ENCODE peak calls at places on chromosomes 3 and 15, in nine cellular contexts. N is Caki2, R is ovary, M is H1, F is heart right ventricle, Y is midbrain, B is non-pigmented ciliary epithelial cell, Z is HS-5, O is EL. S is an unnamed sample.

GRCh38 chr3:116186128-116186527 is 259.2 kb downstream of the LSAMP start:
- DNase-seq in M (no peak), Y (no peak), B (no peak), Z (no peak), O (no peak), N (no peak), R (no peak), F (no peak), S (no peak)

GRCh38 chr3:114839476-114839875 is 307.6 kb downstream of the ZBTB20 start:
- DNase-seq in Y (no peak), R (no peak), Z (no peak), F (no peak), N (peak; percentile 18), B (no peak), M (no peak), O (peak; percentile 19), S (no peak)

GRCh38 chr15:45268135-45268534 is 16.1 kb downstream of the SLC28A2 start:
- DNase-seq in B (no peak), M (peak; percentile 50), R (no peak), Z (no peak), N (no peak), O (peak; percentile 9), F (no peak), Y (no peak), S (no peak)

GRCh38 chr3:13593615-13594014 is 44.7 kb downstream of the FBLN2 start:
- DNase-seq in F (no peak), B (no peak), Z (no peak), M (no peak), R (no peak), O (no peak), Y (no peak), N (no peak), S (no peak)

GRCh38 chr3:177145402-177145801 is 51.9 kb downstream of the TBL1XR1 start:
- DNase-seq in B (no peak), O (no peak), F (no peak), Y (no peak), Z (no peak), R (no peak), M (no peak), N (no peak), S (no peak)

GRCh38 chr15:45171912-45172311 is 15.9 kb downstream of the SHF start:
- DNase-seq in O (no peak), M (no peak), Y (no peak), F (no peak), B (no peak), N (no peak), R (no peak), Z (no peak), S (no peak)

GRCh38 chr15:75063338-75063737 is 39.9 kb downstream of the PPCDC start:
- DNase-seq in O (peak; percentile 64), M (no peak), Y (no peak), R (no peak), N (peak; percentile 62), B (no peak), F (no peak), Z (no peak), S (no peak)

GRCh38 chr3:71956716-71957115 is 171.8 kb upstream of the PROK2 start:
- DNase-seq in Z (no peak), R (no peak), M (peak; percentile 45), O (no peak), F (no peak), B (no peak), N (no peak), Y (no peak), S (peak; percentile 14)

GRCh38 chr3:46378426-46378942 is 7.7 kb downstream of the CCR5 start:
- DNase-seq in O (peak; percentile 57), N (peak; percentile 26), Y (peak; percentile 72), Z (no peak), M (peak; percentile 83), B (no peak), R (peak; percentile 36), F (peak; percentile 57), S (peak; percentile 86)

GRCh38 chr3:112018712-112019111 is 15.8 kb upstream of the TMPRSS7 start:
- DNase-seq in Z (no peak), O (no peak), R (no peak), F (no peak), M (no peak), N (no peak), Y (no peak), B (no peak), S (no peak)

GRCh38 chr3:115187149-115187757 is 40.2 kb upstream of the ZBTB20 start:
- DNase-seq in Z (no peak), Y (no peak), R (no peak), N (no peak), M (no peak), F (no peak), O (no peak), B (no peak), S (no peak)

GRCh38 chr15:88894348-88894818 is 961 bp downstream of the HAPLN3 start:
- DNase-seq in Y (no peak), F (no peak), N (no peak), Z (no peak), O (no peak), R (peak; percentile 67), B (no peak), M (peak; percentile 95), S (peak; percentile 59)

GRCh38 chr3:78529601-78530000 is 1238.2 kb downstream of the ROBO1 start:
- DNase-seq in O (no peak), M (no peak), N (no peak), B (no peak), F (no peak), Z (no peak), R (no peak), Y (no peak), S (no peak)

GRCh38 chr15:62307551-62307950 is 142.5 kb upstream of the C2CD4B start:
- DNase-seq in M (no peak), Z (peak; percentile 73), F (no peak), B (peak; percentile 60), O (peak; percentile 90), Y (no peak), N (no peak), R (no peak), S (no peak)

GRCh38 chr3:11290743-11291680 is 18.8 kb downstream of the ATG7 start:
- DNase-seq in R (no peak), F (no peak), B (peak; percentile 69), M (no peak), Z (peak; percentile 35), N (peak; percentile 54), O (peak; percentile 82), Y (no peak), S (peak; percentile 69)

GRCh38 chr3:17955411-17955810 is 213.0 kb upstream of the TBC1D5 start:
- DNase-seq in O (no peak), Z (no peak), R (no peak), F (no peak), N (no peak), B (no peak), Y (no peak), M (no peak), S (no peak)

GRCh38 chr3:153595186-153595815 is 433.3 kb downstream of the RAP2B start:
- DNase-seq in N (peak; percentile 41), O (peak; percentile 22), B (peak; percentile 31), M (no peak), Z (peak; percentile 23), F (no peak), R (no peak), Y (no peak), S (peak; percentile 48)

GRCh38 chr3:133123636-133124035 is 85.4 kb downstream of the TMEM108 start:
- DNase-seq in R (no peak), F (no peak), Z (no peak), M (no peak), B (no peak), N (no peak), Y (no peak), O (no peak), S (no peak)

GRCh38 chr15:77865701-77866100 is 211.8 kb downstream of the TBC1D2B start:
- DNase-seq in Z (no peak), N (no peak), R (no peak), O (no peak), M (no peak), B (no peak), F (no peak), Y (no peak), S (no peak)

GRCh38 chr3:14548321-14548729 is 8.2 kb upstream of the GRIP2 start:
- DNase-seq in Y (peak; percentile 28), O (peak; percentile 57), M (peak; percentile 76), R (peak; percentile 88), N (no peak), F (peak; percentile 82), Z (no peak), B (peak; percentile 27), S (peak; percentile 68)

GRCh38 chr3:14455571-14456317 is 53.3 kb downstream of the SLC6A6 start:
- DNase-seq in Z (no peak), F (no peak), Y (peak; percentile 25), B (no peak), M (no peak), N (no peak), O (no peak), R (no peak), S (no peak)

GRCh38 chr3:124800511-124801374 is 70.5 kb downstream of the UMPS start:
- DNase-seq in F (peak; percentile 83), B (no peak), R (peak; percentile 58), O (peak; percentile 11), N (no peak), M (no peak), Z (no peak), Y (peak; percentile 31), S (no peak)

GRCh38 chr3:114861666-114862065 is 285.4 kb downstream of the ZBTB20 start:
- DNase-seq in Y (no peak), B (no peak), M (no peak), R (no peak), F (no peak), N (no peak), Z (no peak), O (no peak), S (no peak)

S was measured in NB4.